ENCODE peak calls at places on chromosomes 13 and 19, in six cellular contexts. E is ecto neural progenitor cell; X is stimulated activated CD4-positive, alpha-beta T cell treated with anti-CD3 and anti-CD28 coated beads, Interleukin-15, amount 100 ng/mL, for 1 hour; F is NCI-H1092 treated with DMSO at 0.1 percent for 48 hours; C is NCI-H748 treated with DMSO at 0.1 percent for 48 hours; D is stimulated activated CD8-positive, alpha-beta memory T cell treated with anti-CD3 and anti-CD28 coated beads, Interleukin-7, amount 100 ng/mL, for 48 hours. U is an unnamed sample.

GRCh38 chr19:45515081-45515624 is 7.9 kb downstream of the VASP start:
- DNase-seq in F (no peak), X (no peak), C (no peak), D (no peak), E (no peak), U (peak; percentile 48)

GRCh38 chr13:49637989-49638388 is 9.7 kb downstream of the ARL11 start:
- DNase-seq in D (no peak), C (no peak), X (no peak), E (no peak), F (no peak), U (no peak)

GRCh38 chr19:30144242-30144758 is 202.3 kb downstream of the URI1 start:
- DNase-seq in X (no peak), E (no peak), C (peak; percentile 72), F (no peak), D (no peak), U (no peak)

GRCh38 chr19:7257148-7258041 is 36.8 kb downstream of the INSR start:
- DNase-seq in D (no peak), F (no peak), E (no peak), C (no peak), X (no peak), U (peak; percentile 42)

GRCh38 chr19:1146858-1147780 is 26.9 kb downstream of the SBNO2 start:
- DNase-seq in F (no peak), E (no peak), C (no peak), X (no peak), D (no peak), U (no peak)

GRCh38 chr13:33366469-33367062 is 81.0 kb upstream of the STARD13 start:
- DNase-seq in F (no peak), X (no peak), D (no peak), E (no peak), C (no peak), U (no peak)

GRCh38 chr19:41616785-41617621 is 9.9 kb downstream of the CEACAM4 start:
- DNase-seq in D (no peak), C (no peak), F (no peak), E (peak; percentile 47), X (no peak), U (no peak)

GRCh38 chr19:38841180-38841766 is 8.5 kb downstream of the HNRNPL start:
- DNase-seq in C (no peak), X (no peak), E (no peak), D (no peak), F (no peak), U (no peak)

GRCh38 chr13:77373541-77373940 is 46.6 kb upstream of the MYCBP2 start:
- DNase-seq in C (peak; percentile 44), D (no peak), X (no peak), F (no peak), E (no peak), U (no peak)

GRCh38 chr19:42122691-42123607 is 9.3 kb downstream of the POU2F2 start:
- DNase-seq in D (peak; percentile 64), E (no peak), C (no peak), X (peak; percentile 15), F (no peak), U (no peak)

GRCh38 chr13:27228131-27228530 is 23.2 kb upstream of the RPL21 start:
- DNase-seq in D (no peak), F (no peak), X (no peak), E (no peak), C (no peak), U (no peak)

GRCh38 chr13:86572115-86572514 is 772.9 kb upstream of the SLITRK6 start:
- DNase-seq in C (no peak), F (no peak), X (no peak), E (no peak), D (no peak), U (no peak)

GRCh38 chr13:69124996-69125395 is 982.6 kb upstream of the ATXN8OS start:
- DNase-seq in E (no peak), D (no peak), C (no peak), X (no peak), F (no peak), U (no peak)

GRCh38 chr19:40700083-40700482 is 9.6 kb upstream of the NUMBL start:
- DNase-seq in X (no peak), C (no peak), E (no peak), F (no peak), D (no peak), U (no peak)

GRCh38 chr19:4606921-4607678 is 32.2 kb upstream of the TNFAIP8L1 start:
- DNase-seq in C (peak; percentile 67), E (peak; percentile 81), X (no peak), F (peak; percentile 92), D (no peak), U (peak; percentile 48)

GRCh38 chr13:98446234-98446621 is 130.7 kb downstream of the STK24 start:
- DNase-seq in X (no peak), E (no peak), F (no peak), C (no peak), D (no peak), U (no peak)

GRCh38 chr13:28755546-28755870 is 36.7 kb upstream of the SLC46A3 start:
- DNase-seq in X (no peak), F (no peak), D (no peak), C (no peak), E (no peak), U (no peak)

GRCh38 chr13:35714096-35714495 is 237.6 kb upstream of the MAB21L1 start:
- DNase-seq in F (no peak), E (no peak), X (no peak), C (no peak), D (no peak), U (no peak)

GRCh38 chr13:79393564-79394249 is 12.3 kb downstream of the RBM26 start:
- DNase-seq in D (no peak), E (peak; percentile 47), X (no peak), F (no peak), C (peak; percentile 89), U (no peak)

GRCh38 chr19:869245-870177 is 10.0 kb downstream of the CFD start:
- DNase-seq in D (no peak), E (no peak), X (no peak), C (no peak), F (no peak), U (peak; percentile 79)

GRCh38 chr19:15010497-15011255 is 31.0 kb upstream of the SLC1A6 start:
- DNase-seq in X (no peak), F (no peak), D (no peak), C (no peak), E (peak; percentile 70), U (no peak)

GRCh38 chr19:2686347-2686746 is 16.1 kb downstream of the GNG7 start:
- DNase-seq in F (no peak), E (no peak), C (no peak), X (no peak), D (no peak), U (no peak)

GRCh38 chr13:113623491-113624234 is 34.3 kb downstream of the ATP4B start:
- DNase-seq in C (no peak), D (no peak), E (no peak), F (no peak), X (no peak), U (no peak)

GRCh38 chr19:16051254-16052025 is 24.9 kb upstream of the TPM4 start:
- DNase-seq in E (no peak), D (no peak), C (no peak), X (no peak), F (no peak), U (no peak)

GRCh38 chr13:30186644-30187431 is 120.5 kb downstream of the KATNAL1 start:
- DNase-seq in F (peak; percentile 29), C (peak; percentile 98), D (no peak), X (no peak), E (no peak), U (no peak)

GRCh38 chr19:13476071-13476470 is 30.2 kb downstream of the CACNA1A start:
- DNase-seq in F (no peak), D (no peak), X (no peak), E (no peak), C (no peak), U (no peak)

GRCh38 chr13:41746259-41746658 is 214.7 kb downstream of the VWA8 start:
- DNase-seq in X (no peak), D (no peak), C (no peak), E (no peak), F (no peak), U (no peak)

GRCh38 chr19:47973529-47973928 is 18.4 kb downstream of the BSPH1 start:
- DNase-seq in C (no peak), X (no peak), E (no peak), D (no peak), F (no peak), U (no peak)

GRCh38 chr19:13959962-13960862 is 7.9 kb downstream of the DCAF15 start:
- DNase-seq in F (no peak), E (no peak), X (no peak), C (no peak), D (no peak), U (no peak)

GRCh38 chr19:18009412-18010066 is 1.6 kb downstream of the ARRDC2 start:
- DNase-seq in C (no peak), X (no peak), D (no peak), F (no peak), E (peak; percentile 46), U (no peak)

GRCh38 chr13:26837997-26838396 is 77.4 kb upstream of the GPR12 start:
- DNase-seq in F (no peak), X (no peak), E (no peak), C (no peak), D (no peak), U (no peak)

GRCh38 chr13:77374339-77374738 is 47.4 kb upstream of the MYCBP2 start:
- DNase-seq in F (no peak), C (no peak), X (no peak), D (no peak), E (no peak), U (no peak)